ENCODE peak calls at places on chromosomes 16 and 17, in five cellular contexts. B, A, Y, O and Q are unnamed samples.

GRCh38 chr16:71626018-71626857 is at the start of gene MARVELD3:
- DNase-seq in B (no peak), A (no peak), Y (peak), O (no peak), Q (no peak)

GRCh38 chr17:15408803-15409202 is 58.6 kb downstream of the CDRT4 start:
- DNase-seq in B (no peak), A (no peak), Y (no peak), O (no peak), Q (no peak)

GRCh38 chr17:6413073-6413472 is 21.8 kb downstream of the AIPL1 start:
- DNase-seq in B (no peak), A (peak), Y (peak), O (peak), Q (peak)

GRCh38 chr16:22938647-22939046 is 124.7 kb downstream of the HS3ST2 start:
- DNase-seq in B (no peak), A (no peak), Y (no peak), O (no peak), Q (no peak)

GRCh38 chr17:59366773-59367656 is 35.6 kb downstream of the YPEL2 start:
- DNase-seq in B (no peak), A (peak), Y (peak), O (peak), Q (peak)

GRCh38 chr17:82386256-82386831 is 14.8 kb downstream of the UTS2R start:
- DNase-seq in B (no peak), A (no peak), Y (no peak), O (no peak), Q (no peak)

GRCh38 chr16:19330801-19331484 is 45.4 kb downstream of the CLEC19A start:
- DNase-seq in B (no peak), A (peak), Y (no peak), O (peak), Q (peak)

GRCh38 chr16:54070944-54071343 is 215.6 kb downstream of the IRX3 start:
- DNase-seq in B (no peak), A (no peak), Y (no peak), O (no peak), Q (no peak)

GRCh38 chr17:52837502-52837901 is 679.0 kb upstream of the CA10 start:
- DNase-seq in B (no peak), A (no peak), Y (no peak), O (no peak), Q (no peak)

GRCh38 chr17:3559270-3559645 is 1.6 kb upstream of the TRPV3 start:
- DNase-seq in B (no peak), A (no peak), Y (no peak), O (no peak), Q (no peak)

GRCh38 chr17:63405741-63406261 is 40.3 kb downstream of the CYB561 start:
- DNase-seq in B (peak), A (peak), Y (peak), O (peak), Q (peak)

GRCh38 chr16:70706948-70707465 is 21.2 kb upstream of the MTSS2 start:
- DNase-seq in B (no peak), A (peak), Y (no peak), O (peak), Q (peak)

GRCh38 chr16:7324306-7324705 is 8.3 kb upstream of the RBFOX1 start:
- DNase-seq in B (no peak), A (no peak), Y (no peak), O (no peak), Q (no peak)

GRCh38 chr17:72122336-72122667 is 1.5 kb downstream of the SOX9 start:
- DNase-seq in B (no peak), A (peak), Y (no peak), O (no peak), Q (no peak)

GRCh38 chr17:72121164-72122001 is 563 bp downstream of the SOX9 start:
- DNase-seq in B (no peak), A (peak), Y (peak), O (peak), Q (peak)

GRCh38 chr17:72122668-72123495 is 2.1 kb downstream of the SOX9 start:
- DNase-seq in B (no peak), A (peak), Y (peak), O (peak), Q (peak)

GRCh38 chr17:72120878-72121163 is at the start of gene SOX9:
- DNase-seq in B (peak), A (peak), Y (peak), O (peak), Q (peak)

DNA sequence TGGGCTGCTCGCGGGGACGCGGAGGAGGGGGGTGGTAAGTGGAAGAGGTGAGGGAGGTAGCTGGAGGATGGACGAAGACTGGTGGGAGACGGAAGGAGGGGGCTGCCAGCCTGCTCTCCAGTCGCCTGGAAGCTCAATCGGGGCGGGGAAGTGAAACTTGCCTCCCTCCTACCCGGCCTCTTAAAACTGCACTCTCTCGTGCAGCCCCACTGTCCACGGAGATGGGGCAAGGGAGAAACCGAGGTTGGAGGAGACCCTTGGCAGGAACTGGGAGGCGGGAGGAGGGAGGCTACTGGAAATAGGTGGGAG is 1.1 kb downstream of the SOX9 start:
- DNase-seq in B (no peak), A (no peak), Y (no peak), O (peak), Q (no peak)
- H3K4me3 ChIP-seq in B (peak), A (peak), Y (peak), O (peak), Q (peak)

DNA sequence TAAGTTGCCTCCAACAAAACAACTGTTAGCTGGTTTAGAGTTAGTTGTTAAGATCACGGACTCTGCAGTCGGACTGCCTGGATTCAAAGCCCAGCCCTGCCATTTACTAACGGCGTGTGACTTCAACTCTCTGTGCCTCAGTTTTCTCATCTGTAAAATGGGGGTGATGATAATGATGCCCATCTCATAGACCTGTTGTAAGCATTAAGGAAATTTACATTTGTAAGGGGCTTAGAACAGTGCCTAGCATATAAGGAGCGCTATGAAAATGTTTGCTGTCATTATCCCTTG is 825 bp downstream of the SLC4A1 start:
- DNase-seq in B (no peak), A (no peak), Y (no peak), O (no peak), Q (no peak)
- TF ChIP-seq CTCF in B (no peak), A (no peak), Y (no peak), O (no peak), Q (no peak)

GRCh38 chr16:77297996-77298637 is 98.9 kb downstream of the SYCE1L start:
- DNase-seq in B (no peak), A (peak), Y (no peak), O (no peak), Q (no peak)

GRCh38 chr16:77300232-77300631 is 101.0 kb downstream of the SYCE1L start:
- DNase-seq in B (no peak), A (no peak), Y (no peak), O (no peak), Q (no peak)

GRCh38 chr16:77299395-77299794 is 100.2 kb downstream of the SYCE1L start:
- DNase-seq in B (peak), A (no peak), Y (no peak), O (no peak), Q (no peak)

GRCh38 chr16:77295896-77296295 is 96.7 kb downstream of the SYCE1L start:
- DNase-seq in B (no peak), A (no peak), Y (no peak), O (peak), Q (no peak)

DNA sequence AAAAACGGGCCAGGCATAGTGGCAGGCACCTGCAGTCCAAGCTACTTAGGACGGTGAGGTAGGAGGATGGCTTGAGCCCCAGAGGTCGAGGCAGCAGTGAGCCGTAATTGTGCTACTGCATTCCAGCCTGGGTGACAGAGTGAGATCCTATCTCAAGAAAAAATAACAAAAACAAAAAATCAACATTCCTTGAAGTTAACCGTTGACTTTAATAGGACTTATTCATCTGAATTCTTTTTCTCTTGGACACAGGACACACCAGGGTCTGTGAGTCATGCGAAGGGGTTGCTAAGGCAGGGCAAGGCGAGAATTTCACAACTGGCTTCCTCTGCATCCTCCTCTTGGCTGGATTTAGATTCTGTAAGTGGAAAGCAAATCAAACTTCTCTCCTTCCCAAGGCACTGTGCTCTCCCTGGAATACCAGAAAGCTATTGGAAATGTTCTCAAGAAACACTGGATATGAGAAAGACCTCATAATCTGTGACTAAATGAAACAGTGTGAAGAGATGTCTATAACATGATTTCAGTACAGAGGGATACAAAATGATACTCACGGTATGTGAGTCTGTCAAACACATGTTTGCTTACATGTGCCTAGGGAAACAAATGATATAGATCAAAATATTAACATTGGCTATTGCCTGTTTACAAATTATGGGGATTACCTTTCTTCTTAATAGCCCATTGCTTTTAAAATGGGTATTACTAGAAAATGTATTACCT is 99.6 kb downstream of the SYCE1L start:
- DNase-seq in B (no peak), A (peak), Y (no peak), O (peak), Q (peak)
- H3K4me3 ChIP-seq in B (no peak), A (no peak), Y (no peak), O (no peak), Q (no peak)

DNA sequence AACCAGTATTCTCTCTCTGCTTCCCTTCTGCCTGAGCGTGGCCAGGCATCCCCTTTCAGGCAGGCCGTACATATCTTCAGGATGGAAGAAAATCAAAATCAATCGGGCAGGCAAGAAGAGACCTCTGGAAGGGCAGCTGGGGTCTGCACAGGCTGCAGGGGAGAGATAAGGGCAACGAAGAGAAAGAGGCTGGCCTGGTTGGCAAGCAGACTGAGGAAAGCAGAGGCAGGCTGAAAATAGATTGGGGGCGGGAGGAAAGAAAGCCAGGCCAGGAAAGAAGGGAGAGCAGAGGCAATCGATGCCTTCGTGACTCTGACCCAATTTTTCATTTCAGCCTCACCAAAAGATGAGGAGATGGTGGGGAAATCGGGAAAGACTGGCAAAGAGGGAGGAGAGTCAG is 18.1 kb downstream of the PIPOX start:
- DNase-seq in B (no peak), A (no peak), Y (peak), O (no peak), Q (no peak)
- TF ChIP-seq CTCF in B (no peak), A (no peak), Y (no peak), O (no peak), Q (no peak)

GRCh38 chr17:50113624-50114320 is 16.2 kb downstream of the SAMD14 start:
- DNase-seq in B (no peak), A (no peak), Y (no peak), O (no peak), Q (no peak)

GRCh38 chr17:50109785-50110184 is 14.6 kb downstream of the PDK2 start:
- DNase-seq in B (no peak), A (no peak), Y (no peak), O (no peak), Q (no peak)

GRCh38 chr17:50110591-50111349 is 15.6 kb downstream of the PDK2 start:
- DNase-seq in B (no peak), A (no peak), Y (no peak), O (no peak), Q (no peak)

GRCh38 chr17:50112694-50113093 is 17.3 kb downstream of the SAMD14 start:
- DNase-seq in B (no peak), A (no peak), Y (no peak), O (no peak), Q (no peak)

DNA sequence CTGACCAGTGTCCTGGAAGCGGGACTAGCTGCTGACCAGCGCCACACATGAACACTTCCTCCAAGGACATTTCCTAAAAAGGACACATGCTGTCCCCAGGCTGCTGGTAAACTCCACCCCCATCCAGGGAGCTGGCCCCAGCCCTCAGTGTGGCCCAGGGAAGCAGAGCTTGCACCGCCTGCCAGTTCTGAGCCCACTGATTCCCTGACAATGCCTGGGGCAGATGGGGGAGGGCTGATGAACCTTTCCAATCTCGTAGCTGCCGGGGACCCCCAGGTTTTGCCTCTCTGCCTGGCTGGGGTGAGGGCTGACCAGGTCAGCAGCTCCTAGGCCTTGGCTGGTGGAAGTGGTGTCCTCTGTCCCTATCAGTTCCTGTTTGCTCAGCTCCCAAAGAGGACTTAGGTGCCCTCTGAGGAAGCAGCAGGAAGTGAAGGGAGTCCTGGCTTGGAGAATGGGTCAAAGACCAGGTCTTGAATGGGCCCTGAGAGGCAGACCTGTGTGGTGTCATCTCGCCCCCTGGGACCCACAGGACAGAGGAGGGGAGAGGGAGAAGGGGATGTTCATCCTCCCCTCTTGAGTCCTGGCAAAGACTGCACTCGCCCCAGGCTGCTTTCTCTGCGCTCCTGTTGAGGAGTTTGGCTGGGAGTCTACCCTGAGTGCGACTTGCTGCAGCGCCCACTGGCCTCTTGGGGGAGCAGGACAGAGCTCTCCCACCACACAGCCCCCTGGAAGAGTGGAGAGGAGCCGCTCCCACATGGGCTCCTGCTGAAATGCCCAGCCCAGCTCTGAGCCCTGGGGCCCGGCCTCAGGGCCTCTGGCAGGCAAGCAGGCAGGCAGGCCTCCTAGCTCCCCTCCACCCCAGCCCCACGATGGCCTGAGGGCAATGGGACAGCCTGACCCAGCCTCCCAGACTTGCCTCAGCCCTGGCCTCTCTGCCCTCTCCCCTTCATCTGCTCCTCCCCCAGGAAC is 16.8 kb downstream of the PDK2 start:
- DNase-seq in B (no peak), A (no peak), Y (peak), O (no peak), Q (no peak)
- H3K4me3 ChIP-seq in B (no peak), A (no peak), Y (no peak), O (no peak), Q (no peak)

DNA sequence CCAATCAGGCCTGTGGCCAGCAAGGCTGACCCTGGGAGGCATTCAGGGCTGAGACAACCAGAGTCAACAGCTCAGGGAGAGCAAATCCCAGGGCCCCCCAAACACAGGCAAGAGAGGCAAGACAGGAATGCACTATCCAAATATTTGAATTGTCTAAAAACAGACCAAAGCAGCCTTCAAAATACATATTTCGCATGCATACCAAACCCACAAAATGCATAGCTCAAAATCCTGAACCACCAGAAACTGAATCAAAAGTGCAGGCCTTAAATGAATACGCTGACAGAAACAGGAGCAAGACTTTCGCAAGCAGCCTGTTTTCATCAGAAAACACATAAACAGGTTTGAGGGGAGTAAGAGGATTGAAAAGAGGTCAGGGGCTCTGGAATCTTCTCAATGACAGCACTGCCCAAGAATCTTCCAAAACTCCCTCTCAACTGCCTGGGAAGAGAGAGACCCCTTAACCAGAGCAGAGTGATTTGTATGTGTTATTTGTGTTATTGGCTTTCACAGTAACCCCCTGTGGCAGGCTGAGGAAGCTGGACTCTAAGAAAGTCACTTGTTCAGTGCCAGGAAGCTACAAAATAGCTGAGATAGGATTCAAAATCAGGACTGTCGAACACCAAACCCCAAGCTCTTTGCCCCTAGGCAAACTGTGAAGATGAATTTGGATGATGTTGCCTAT is 213.5 kb upstream of the CDH5 start:
- DNase-seq in B (no peak), A (peak), Y (no peak), O (peak), Q (peak)
- TF ChIP-seq CTCF in B (no peak), A (peak), Y (no peak), O (no peak), Q (peak)

DNA sequence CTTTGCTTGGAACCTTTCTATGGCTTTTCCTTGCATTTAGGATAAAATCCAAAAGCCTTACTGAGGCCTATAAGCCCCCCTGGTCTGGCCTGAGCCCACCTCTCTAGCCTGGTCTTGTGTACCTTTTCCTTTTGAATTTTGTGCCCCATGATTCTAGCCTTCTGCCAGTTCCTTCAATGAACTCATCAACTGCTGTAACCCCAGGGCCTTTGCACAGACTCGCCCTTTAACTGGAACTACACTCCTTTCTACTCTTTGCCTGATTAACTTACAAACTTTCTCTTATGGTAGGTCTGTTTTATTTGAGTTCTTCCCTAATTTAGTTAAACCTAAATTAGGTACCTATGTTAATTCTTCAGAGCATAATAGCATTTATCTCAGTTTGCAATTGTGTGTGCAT is 24.2 kb downstream of the GJD3 start:
- DNase-seq in B (no peak), A (no peak), Y (no peak), O (no peak), Q (no peak)
- H3K4me3 ChIP-seq in B (no peak), A (no peak), Y (no peak), O (no peak), Q (no peak)

GRCh38 chr16:21701271-21701670 is 37.5 kb downstream of the OTOA start:
- DNase-seq in B (no peak), A (no peak), Y (no peak), O (no peak), Q (no peak)

GRCh38 chr16:21703156-21703555 is 39.4 kb downstream of the OTOA start:
- DNase-seq in B (no peak), A (no peak), Y (no peak), O (no peak), Q (no peak)

GRCh38 chr16:21702259-21702658 is 38.5 kb downstream of the OTOA start:
- DNase-seq in B (no peak), A (no peak), Y (no peak), O (no peak), Q (no peak)

GRCh38 chr16:21697032-21697431 is 33.3 kb downstream of the OTOA start:
- DNase-seq in B (no peak), A (no peak), Y (no peak), O (no peak), Q (no peak)

DNA sequence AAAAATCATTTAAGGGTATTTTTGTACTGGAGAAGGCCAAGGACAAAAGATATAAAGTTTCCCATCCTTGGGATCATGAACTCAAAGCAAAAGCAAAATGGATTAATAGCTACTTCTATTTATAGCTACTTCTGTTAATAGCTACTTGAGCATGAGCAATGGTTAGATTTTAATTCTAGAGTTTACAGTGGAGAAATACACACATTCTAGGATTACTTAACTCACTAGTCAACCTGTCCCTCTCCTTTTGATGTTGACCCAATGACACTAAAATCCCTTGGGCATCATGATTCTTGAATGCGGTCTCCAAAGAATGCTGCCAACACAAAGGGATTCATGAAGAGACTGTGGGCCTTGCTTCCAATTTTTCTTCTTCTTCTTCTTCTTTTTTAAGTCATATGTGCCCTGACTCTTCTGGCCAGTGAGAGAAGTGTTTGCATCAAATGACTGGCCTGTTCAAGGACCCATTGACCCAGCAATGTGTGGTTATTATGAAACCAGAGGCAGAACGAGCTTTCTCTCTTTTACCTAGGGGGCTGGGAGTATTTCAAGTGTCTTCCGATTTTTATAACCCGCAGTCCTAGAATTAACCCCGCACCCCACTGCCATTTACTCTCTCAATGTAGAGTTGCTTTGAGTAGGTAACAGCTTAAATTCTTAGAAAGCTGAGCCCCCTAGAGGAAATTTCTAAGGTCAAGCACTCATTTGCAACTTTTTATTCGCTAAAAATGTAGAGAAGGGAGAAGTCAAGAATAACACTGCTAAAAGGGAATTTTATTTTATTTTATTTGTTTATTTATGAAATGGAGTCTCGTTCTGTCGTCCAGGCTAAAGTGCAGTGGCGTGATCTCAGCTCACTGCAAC is 34.6 kb downstream of the OTOA start:
- DNase-seq in B (no peak), A (no peak), Y (no peak), O (no peak), Q (no peak)
- TF ChIP-seq CTCF in B (no peak), A (no peak), Y (no peak), O (no peak), Q (no peak)